ENCODE peak calls at places on chromosomes 13 and 19, in eight cellular contexts. S is LoVo; G is stimulated activated CD8-positive, alpha-beta memory T cell treated with anti-CD3 and anti-CD28 coated beads, Interleukin-12 subunit alpha, Interleukin-12 subunit beta, amount 100 ng/mL, for 1 hour; H is cardiac muscle cell; E is T-helper 17 cell; N is foreskin keratinocyte; Y is CD4-positive, alpha-beta T cell; Z is progenitor cell of endocrine pancreas. D is an unnamed sample.

GRCh38 chr13:81293594-81294164 is 952.8 kb upstream of the SPRY2 start:
- DNase-seq in S (no peak), G (no peak), H (no peak), E (no peak), N (no peak), Y (no peak), Z (no peak), D (no peak)

GRCh38 chr13:64505511-64505910 is 2724.6 kb downstream of the PCDH9 start:
- DNase-seq in S (no peak), G (no peak), H (peak; percentile 50), E (no peak), N (peak; percentile 63), Y (no peak), Z (no peak), D (no peak)

GRCh38 chr13:109979186-109979585 is 192.8 kb upstream of the IRS2 start:
- DNase-seq in S (no peak), G (no peak), H (no peak), E (no peak), N (peak; percentile 62), Y (no peak), Z (no peak), D (no peak)

GRCh38 chr19:52336976-52337375 is 933 bp downstream of the ZNF610 start:
- DNase-seq in S (no peak), G (no peak), H (peak; percentile 17), E (no peak), N (no peak), Y (no peak), Z (no peak), D (no peak)

GRCh38 chr19:18514800-18515682 is 6.8 kb downstream of the ELL start:
- DNase-seq in S (no peak), G (no peak), H (peak; percentile 87), E (no peak), N (peak; percentile 6), Y (peak; percentile 33), Z (no peak), D (no peak)

GRCh38 chr19:16164222-16164890 is 9.0 kb downstream of the CIB3 start:
- DNase-seq in S (no peak), G (no peak), H (no peak), E (no peak), N (no peak), Y (no peak), Z (no peak), D (no peak)

GRCh38 chr13:39253774-39254173 is 215.5 kb downstream of the NHLRC3 start:
- DNase-seq in S (no peak), G (no peak), H (peak; percentile 46), E (no peak), N (peak; percentile 19), Y (no peak), Z (no peak), D (no peak)

GRCh38 chr19:5937550-5937949 is 23.5 kb downstream of the CAPS start:
- DNase-seq in S (no peak), G (no peak), H (no peak), E (no peak), N (no peak), Y (no peak), Z (no peak), D (no peak)

GRCh38 chr13:95684463-95684862 is 7.5 kb downstream of the DNAJC3 start:
- DNase-seq in S (no peak), G (no peak), H (no peak), E (no peak), N (no peak), Y (no peak), Z (no peak), D (no peak)

GRCh38 chr19:11887618-11888531 is at the start of gene ZNF69:
- DNase-seq in S (peak; percentile 8), G (peak; percentile 54), H (peak; percentile 82), E (peak; percentile 23), N (no peak), Y (peak; percentile 37), Z (peak; percentile 92), D (peak; percentile 28)

GRCh38 chr19:17244618-17245534 is 843 bp downstream of the NR2F6 start:
- DNase-seq in S (no peak), G (no peak), H (no peak), E (no peak), N (no peak), Y (no peak), Z (no peak), D (no peak)

GRCh38 chr13:110274687-110275086 is 32.3 kb downstream of the COL4A1 start:
- DNase-seq in S (no peak), G (no peak), H (no peak), E (no peak), N (no peak), Y (no peak), Z (no peak), D (no peak)

GRCh38 chr13:52405369-52405766 is 604 bp downstream of the THSD1 start:
- DNase-seq in S (no peak), G (no peak), H (no peak), E (no peak), N (no peak), Y (no peak), Z (no peak), D (no peak)

GRCh38 chr13:20877902-20878301 is 24.6 kb downstream of the XPO4 start:
- DNase-seq in S (no peak), G (no peak), H (no peak), E (no peak), N (no peak), Y (no peak), Z (no peak), D (no peak)

GRCh38 chr19:5554828-5555227 is 12.9 kb downstream of the TINCR start:
- DNase-seq in S (no peak), G (no peak), H (no peak), E (no peak), N (no peak), Y (no peak), Z (no peak), D (no peak)

GRCh38 chr13:96946709-96947311 is 47.5 kb downstream of the OXGR1 start:
- DNase-seq in S (no peak), G (no peak), H (no peak), E (no peak), N (no peak), Y (no peak), Z (no peak), D (no peak)

GRCh38 chr19:38867176-38867780 is 10.8 kb downstream of the RINL start:
- DNase-seq in S (no peak), G (no peak), H (no peak), E (no peak), N (no peak), Y (no peak), Z (no peak), D (no peak)

GRCh38 chr13:69796256-69796655 is 311.4 kb upstream of the ATXN8OS start:
- DNase-seq in S (no peak), G (no peak), H (no peak), E (no peak), N (no peak), Y (no peak), Z (no peak), D (no peak)

GRCh38 chr13:61954092-61954491 is 538.4 kb upstream of the PCDH20 start:
- DNase-seq in S (peak; percentile 5), G (no peak), H (peak; percentile 31), E (no peak), N (no peak), Y (no peak), Z (no peak), D (no peak)

GRCh38 chr13:42798118-42798517 is 16.7 kb downstream of the FAM216B start:
- DNase-seq in S (no peak), G (no peak), H (no peak), E (no peak), N (no peak), Y (no peak), Z (no peak), D (no peak)

GRCh38 chr13:41308241-41308640 is 2.8 kb upstream of the NAA16 start:
- DNase-seq in S (no peak), G (no peak), H (no peak), E (no peak), N (no peak), Y (no peak), Z (no peak), D (no peak)

GRCh38 chr19:50697414-50698124 is 22.0 kb downstream of the SHANK1 start:
- DNase-seq in S (no peak), G (no peak), H (no peak), E (no peak), N (no peak), Y (no peak), Z (no peak), D (no peak)

GRCh38 chr13:32041429-32041828 is 9.9 kb downstream of the FRY start:
- DNase-seq in S (no peak), G (no peak), H (no peak), E (no peak), N (no peak), Y (no peak), Z (no peak), D (no peak)

GRCh38 chr13:22061371-22061805 is 390.5 kb downstream of the FGF9 start:
- DNase-seq in S (no peak), G (peak; percentile 17), H (no peak), E (no peak), N (no peak), Y (peak; percentile 60), Z (no peak), D (no peak)

GRCh38 chr13:113613789-113614379 is 29.3 kb downstream of the TFDP1 start:
- DNase-seq in S (no peak), G (no peak), H (no peak), E (no peak), N (no peak), Y (no peak), Z (no peak), D (no peak)

GRCh38 chr13:113216165-113217056 is 7.0 kb downstream of the CUL4A start:
- DNase-seq in S (peak; percentile 41), G (no peak), H (peak; percentile 52), E (no peak), N (peak; percentile 52), Y (no peak), Z (no peak), D (no peak)

GRCh38 chr13:58843567-58843966 is 1212.0 kb downstream of the PCDH17 start:
- DNase-seq in S (no peak), G (no peak), H (no peak), E (no peak), N (no peak), Y (no peak), Z (no peak), D (no peak)

GRCh38 chr13:82717249-82717648 is 1165.0 kb downstream of the SLITRK1 start:
- DNase-seq in S (no peak), G (no peak), H (peak; percentile 74), E (no peak), N (peak; percentile 79), Y (no peak), Z (no peak), D (no peak)

GRCh38 chr13:112582305-112582704 is 5.6 kb downstream of the TUBGCP3 start:
- DNase-seq in S (no peak), G (no peak), H (no peak), E (no peak), N (no peak), Y (no peak), Z (no peak), D (no peak)

D was measured in memory B cell.